ENCODE peak calls at places on chromosomes 6 and 20, in ten cellular contexts. One of them, this sample, is unnamed.
A peak's percentile ranks its signal among the peaks of the same experiment; 100 is the strongest.

GRCh38 chr6:13194852-13195251 is 133.5 kb downstream of the TBC1D7 start:
- DNase-seq in effector memory CD4-positive, alpha-beta T cell: no peak
- DNase-seq in ascending aorta: peak; percentile 69
- DNase-seq in SJSA1: no peak
- DNase-seq in CD8-positive, alpha-beta T cell: no peak
- DNase-seq in ovary: no peak
- DNase-seq in AG04450: peak; percentile 37
- DNase-seq in breast epithelium: no peak
- DNase-seq in upper lobe of right lung: no peak
- DNase-seq in stomach: peak; percentile 40
- DNase-seq in this sample: no peak

GRCh38 chr6:25341923-25342619 is 62.9 kb downstream of the CARMIL1 start:
- DNase-seq in effector memory CD4-positive, alpha-beta T cell: no peak
- DNase-seq in ascending aorta: no peak
- DNase-seq in SJSA1: no peak
- DNase-seq in CD8-positive, alpha-beta T cell: no peak
- DNase-seq in ovary: no peak
- DNase-seq in AG04450: no peak
- DNase-seq in breast epithelium: no peak
- DNase-seq in upper lobe of right lung: no peak
- DNase-seq in stomach: no peak
- DNase-seq in this sample: no peak

GRCh38 chr20:32507998-32508774 is 76.9 kb downstream of the NOL4L start:
- DNase-seq in effector memory CD4-positive, alpha-beta T cell: no peak
- DNase-seq in ascending aorta: no peak
- DNase-seq in SJSA1: no peak
- DNase-seq in CD8-positive, alpha-beta T cell: no peak
- DNase-seq in ovary: no peak
- DNase-seq in AG04450: no peak
- DNase-seq in breast epithelium: no peak
- DNase-seq in upper lobe of right lung: no peak
- DNase-seq in stomach: no peak
- DNase-seq in this sample: no peak

GRCh38 chr6:30325873-30326445 is 768 bp upstream of the TRIM39 start:
- DNase-seq in effector memory CD4-positive, alpha-beta T cell: no peak
- DNase-seq in ascending aorta: no peak
- DNase-seq in SJSA1: peak; percentile 54
- DNase-seq in CD8-positive, alpha-beta T cell: peak; percentile 66
- DNase-seq in ovary: no peak
- DNase-seq in AG04450: no peak
- DNase-seq in breast epithelium: no peak
- DNase-seq in upper lobe of right lung: peak; percentile 63
- DNase-seq in stomach: no peak
- DNase-seq in this sample: peak; percentile 76

GRCh38 chr6:106586815-106587214 is 42.5 kb downstream of the RTN4IP1 start:
- DNase-seq in effector memory CD4-positive, alpha-beta T cell: no peak
- DNase-seq in ascending aorta: no peak
- DNase-seq in SJSA1: no peak
- DNase-seq in CD8-positive, alpha-beta T cell: no peak
- DNase-seq in ovary: no peak
- DNase-seq in AG04450: no peak
- DNase-seq in breast epithelium: no peak
- DNase-seq in upper lobe of right lung: no peak
- DNase-seq in stomach: no peak
- DNase-seq in this sample: no peak

GRCh38 chr20:31704225-31705119 is 18.2 kb downstream of the BCL2L1 start:
- DNase-seq in effector memory CD4-positive, alpha-beta T cell: no peak
- DNase-seq in ascending aorta: no peak
- DNase-seq in SJSA1: peak; percentile 77
- DNase-seq in CD8-positive, alpha-beta T cell: no peak
- DNase-seq in ovary: no peak
- DNase-seq in AG04450: no peak
- DNase-seq in breast epithelium: peak; percentile 76
- DNase-seq in upper lobe of right lung: peak; percentile 76
- DNase-seq in stomach: peak; percentile 80
- DNase-seq in this sample: no peak

GRCh38 chr6:90199900-90200299 is 96.7 kb downstream of the BACH2 start:
- DNase-seq in effector memory CD4-positive, alpha-beta T cell: no peak
- DNase-seq in ascending aorta: no peak
- DNase-seq in SJSA1: no peak
- DNase-seq in CD8-positive, alpha-beta T cell: no peak
- DNase-seq in ovary: no peak
- DNase-seq in AG04450: no peak
- DNase-seq in breast epithelium: no peak
- DNase-seq in upper lobe of right lung: no peak
- DNase-seq in stomach: no peak
- DNase-seq in this sample: no peak

GRCh38 chr6:5893295-5893694 is 113.4 kb downstream of the NRN1 start:
- DNase-seq in effector memory CD4-positive, alpha-beta T cell: no peak
- DNase-seq in ascending aorta: no peak
- DNase-seq in SJSA1: no peak
- DNase-seq in CD8-positive, alpha-beta T cell: no peak
- DNase-seq in ovary: no peak
- DNase-seq in AG04450: no peak
- DNase-seq in breast epithelium: no peak
- DNase-seq in upper lobe of right lung: no peak
- DNase-seq in stomach: no peak
- DNase-seq in this sample: no peak

GRCh38 chr6:3323696-3324261 is 65.0 kb downstream of the PSMG4 start:
- DNase-seq in effector memory CD4-positive, alpha-beta T cell: no peak
- DNase-seq in ascending aorta: no peak
- DNase-seq in SJSA1: no peak
- DNase-seq in CD8-positive, alpha-beta T cell: no peak
- DNase-seq in ovary: no peak
- DNase-seq in AG04450: no peak
- DNase-seq in breast epithelium: no peak
- DNase-seq in upper lobe of right lung: no peak
- DNase-seq in stomach: no peak
- DNase-seq in this sample: no peak

GRCh38 chr6:112286010-112286409 is 31.6 kb upstream of the LAMA4 start:
- DNase-seq in effector memory CD4-positive, alpha-beta T cell: peak; percentile 28
- DNase-seq in ascending aorta: no peak
- DNase-seq in SJSA1: no peak
- DNase-seq in CD8-positive, alpha-beta T cell: peak; percentile 6
- DNase-seq in ovary: no peak
- DNase-seq in AG04450: no peak
- DNase-seq in breast epithelium: no peak
- DNase-seq in upper lobe of right lung: no peak
- DNase-seq in stomach: no peak
- DNase-seq in this sample: no peak

GRCh38 chr6:34115396-34116314 is 30.2 kb downstream of the GRM4 start:
- DNase-seq in effector memory CD4-positive, alpha-beta T cell: no peak
- DNase-seq in ascending aorta: no peak
- DNase-seq in SJSA1: no peak
- DNase-seq in CD8-positive, alpha-beta T cell: no peak
- DNase-seq in ovary: peak; percentile 37
- DNase-seq in AG04450: no peak
- DNase-seq in breast epithelium: no peak
- DNase-seq in upper lobe of right lung: no peak
- DNase-seq in stomach: no peak
- DNase-seq in this sample: no peak

GRCh38 chr6:64589961-64590360 is 954.4 kb downstream of the PHF3 start:
- DNase-seq in effector memory CD4-positive, alpha-beta T cell: no peak
- DNase-seq in ascending aorta: no peak
- DNase-seq in SJSA1: no peak
- DNase-seq in CD8-positive, alpha-beta T cell: no peak
- DNase-seq in ovary: no peak
- DNase-seq in AG04450: no peak
- DNase-seq in breast epithelium: no peak
- DNase-seq in upper lobe of right lung: no peak
- DNase-seq in stomach: no peak
- DNase-seq in this sample: no peak

GRCh38 chr6:157272372-157272771 is 50.9 kb downstream of the TMEM242 start:
- DNase-seq in effector memory CD4-positive, alpha-beta T cell: no peak
- DNase-seq in ascending aorta: peak; percentile 66
- DNase-seq in SJSA1: no peak
- DNase-seq in CD8-positive, alpha-beta T cell: no peak
- DNase-seq in ovary: no peak
- DNase-seq in AG04450: no peak
- DNase-seq in breast epithelium: no peak
- DNase-seq in upper lobe of right lung: no peak
- DNase-seq in stomach: no peak
- DNase-seq in this sample: peak; percentile 64

GRCh38 chr6:24666097-24666615 is 543 bp downstream of the TDP2 start:
- DNase-seq in effector memory CD4-positive, alpha-beta T cell: no peak
- DNase-seq in ascending aorta: peak; percentile 67
- DNase-seq in SJSA1: no peak
- DNase-seq in CD8-positive, alpha-beta T cell: no peak
- DNase-seq in ovary: no peak
- DNase-seq in AG04450: no peak
- DNase-seq in breast epithelium: no peak
- DNase-seq in upper lobe of right lung: peak; percentile 77
- DNase-seq in stomach: peak; percentile 52
- DNase-seq in this sample: peak; percentile 75

GRCh38 chr6:30530013-30530412 is 26.3 kb downstream of the GNL1 start:
- DNase-seq in effector memory CD4-positive, alpha-beta T cell: no peak
- DNase-seq in ascending aorta: no peak
- DNase-seq in SJSA1: no peak
- DNase-seq in CD8-positive, alpha-beta T cell: no peak
- DNase-seq in ovary: no peak
- DNase-seq in AG04450: no peak
- DNase-seq in breast epithelium: no peak
- DNase-seq in upper lobe of right lung: no peak
- DNase-seq in stomach: no peak
- DNase-seq in this sample: no peak

GRCh38 chr6:144843701-144844100 is 558.6 kb downstream of the UTRN start:
- DNase-seq in effector memory CD4-positive, alpha-beta T cell: no peak
- DNase-seq in ascending aorta: no peak
- DNase-seq in SJSA1: no peak
- DNase-seq in CD8-positive, alpha-beta T cell: no peak
- DNase-seq in ovary: no peak
- DNase-seq in AG04450: no peak
- DNase-seq in breast epithelium: no peak
- DNase-seq in upper lobe of right lung: no peak
- DNase-seq in stomach: no peak
- DNase-seq in this sample: no peak

GRCh38 chr6:6714498-6715360 is 126.2 kb downstream of the LY86 start:
- DNase-seq in effector memory CD4-positive, alpha-beta T cell: no peak
- DNase-seq in ascending aorta: no peak
- DNase-seq in SJSA1: no peak
- DNase-seq in CD8-positive, alpha-beta T cell: no peak
- DNase-seq in ovary: no peak
- DNase-seq in AG04450: no peak
- DNase-seq in breast epithelium: no peak
- DNase-seq in upper lobe of right lung: no peak
- DNase-seq in stomach: no peak
- DNase-seq in this sample: no peak

GRCh38 chr20:37277253-37277593 is 12.2 kb upstream of the MANBAL start:
- DNase-seq in effector memory CD4-positive, alpha-beta T cell: no peak
- DNase-seq in ascending aorta: no peak
- DNase-seq in SJSA1: no peak
- DNase-seq in CD8-positive, alpha-beta T cell: no peak
- DNase-seq in ovary: no peak
- DNase-seq in AG04450: no peak
- DNase-seq in breast epithelium: no peak
- DNase-seq in upper lobe of right lung: no peak
- DNase-seq in stomach: no peak
- DNase-seq in this sample: no peak
- H3K27ac ChIP-seq in effector memory CD4-positive, alpha-beta T cell: no peak overlapping the region
- H3K27ac ChIP-seq in ascending aorta: no peak overlapping the region
- H3K27ac ChIP-seq in SJSA1: no peak overlapping the region
- H3K27ac ChIP-seq in CD8-positive, alpha-beta T cell: no peak overlapping the region
- H3K27ac ChIP-seq in ovary: peak overlapping the region; percentile 85
- H3K27ac ChIP-seq in AG04450: peak overlapping the region; percentile 91
- H3K27ac ChIP-seq in breast epithelium: peak overlapping the region; percentile 49
- H3K27ac ChIP-seq in upper lobe of right lung: no peak overlapping the region
- H3K27ac ChIP-seq in stomach: no peak overlapping the region
- H3K27ac ChIP-seq in this sample: peak overlapping the region; percentile 3

GRCh38 chr6:41696788-41697187 is 38.6 kb downstream of the TFEB start:
- DNase-seq in effector memory CD4-positive, alpha-beta T cell: no peak
- DNase-seq in ascending aorta: no peak
- DNase-seq in SJSA1: no peak
- DNase-seq in CD8-positive, alpha-beta T cell: no peak
- DNase-seq in ovary: no peak
- DNase-seq in AG04450: no peak
- DNase-seq in breast epithelium: no peak
- DNase-seq in upper lobe of right lung: no peak
- DNase-seq in stomach: no peak
- DNase-seq in this sample: no peak
- H3K27ac ChIP-seq in effector memory CD4-positive, alpha-beta T cell: no peak overlapping the region
- H3K27ac ChIP-seq in ascending aorta: no peak overlapping the region
- H3K27ac ChIP-seq in SJSA1: no peak overlapping the region
- H3K27ac ChIP-seq in CD8-positive, alpha-beta T cell: no peak overlapping the region
- H3K27ac ChIP-seq in ovary: no peak overlapping the region
- H3K27ac ChIP-seq in AG04450: no peak overlapping the region
- H3K27ac ChIP-seq in breast epithelium: no peak overlapping the region
- H3K27ac ChIP-seq in upper lobe of right lung: no peak overlapping the region
- H3K27ac ChIP-seq in stomach: no peak overlapping the region
- H3K27ac ChIP-seq in this sample: no peak overlapping the region

GRCh38 chr6:108797951-108798671 is 50.1 kb upstream of the ARMC2 start:
- DNase-seq in effector memory CD4-positive, alpha-beta T cell: no peak
- DNase-seq in ascending aorta: no peak
- DNase-seq in SJSA1: no peak
- DNase-seq in CD8-positive, alpha-beta T cell: no peak
- DNase-seq in ovary: no peak
- DNase-seq in AG04450: no peak
- DNase-seq in breast epithelium: no peak
- DNase-seq in upper lobe of right lung: no peak
- DNase-seq in stomach: peak; percentile 52
- DNase-seq in this sample: no peak

GRCh38 chr6:108800510-108800909 is 47.7 kb upstream of the ARMC2 start:
- DNase-seq in effector memory CD4-positive, alpha-beta T cell: no peak
- DNase-seq in ascending aorta: no peak
- DNase-seq in SJSA1: no peak
- DNase-seq in CD8-positive, alpha-beta T cell: no peak
- DNase-seq in ovary: no peak
- DNase-seq in AG04450: no peak
- DNase-seq in breast epithelium: no peak
- DNase-seq in upper lobe of right lung: no peak
- DNase-seq in stomach: no peak
- DNase-seq in this sample: no peak

GRCh38 chr6:108799356-108799720 is 48.9 kb upstream of the ARMC2 start:
- DNase-seq in effector memory CD4-positive, alpha-beta T cell: no peak
- DNase-seq in ascending aorta: no peak
- DNase-seq in SJSA1: no peak
- DNase-seq in CD8-positive, alpha-beta T cell: no peak
- DNase-seq in ovary: no peak
- DNase-seq in AG04450: no peak
- DNase-seq in breast epithelium: no peak
- DNase-seq in upper lobe of right lung: no peak
- DNase-seq in stomach: no peak
- DNase-seq in this sample: no peak

GRCh38 chr6:108799791-108800190 is 48.4 kb upstream of the ARMC2 start:
- DNase-seq in effector memory CD4-positive, alpha-beta T cell: no peak
- DNase-seq in ascending aorta: no peak
- DNase-seq in SJSA1: no peak
- DNase-seq in CD8-positive, alpha-beta T cell: no peak
- DNase-seq in ovary: no peak
- DNase-seq in AG04450: no peak
- DNase-seq in breast epithelium: no peak
- DNase-seq in upper lobe of right lung: no peak
- DNase-seq in stomach: no peak
- DNase-seq in this sample: no peak

GRCh38 chr6:108798672-108799355 is 49.4 kb upstream of the ARMC2 start:
- DNase-seq in effector memory CD4-positive, alpha-beta T cell: no peak
- DNase-seq in ascending aorta: no peak
- DNase-seq in SJSA1: no peak
- DNase-seq in CD8-positive, alpha-beta T cell: peak; percentile 7
- DNase-seq in ovary: no peak
- DNase-seq in AG04450: no peak
- DNase-seq in breast epithelium: no peak
- DNase-seq in upper lobe of right lung: no peak
- DNase-seq in stomach: peak; percentile 54
- DNase-seq in this sample: no peak
- H3K27ac ChIP-seq in effector memory CD4-positive, alpha-beta T cell: no peak overlapping the region
- H3K27ac ChIP-seq in ascending aorta: no peak overlapping the region
- H3K27ac ChIP-seq in SJSA1: no peak overlapping the region
- H3K27ac ChIP-seq in CD8-positive, alpha-beta T cell: no peak overlapping the region
- H3K27ac ChIP-seq in ovary: no peak overlapping the region
- H3K27ac ChIP-seq in AG04450: no peak overlapping the region
- H3K27ac ChIP-seq in breast epithelium: no peak overlapping the region
- H3K27ac ChIP-seq in upper lobe of right lung: no peak overlapping the region
- H3K27ac ChIP-seq in stomach: peak overlapping the region; percentile 49
- H3K27ac ChIP-seq in this sample: no peak overlapping the region

GRCh38 chr6:131004387-131004755 is 58.7 kb downstream of the EPB41L2 start:
- DNase-seq in effector memory CD4-positive, alpha-beta T cell: no peak
- DNase-seq in ascending aorta: no peak
- DNase-seq in SJSA1: no peak
- DNase-seq in CD8-positive, alpha-beta T cell: no peak
- DNase-seq in ovary: no peak
- DNase-seq in AG04450: no peak
- DNase-seq in breast epithelium: no peak
- DNase-seq in upper lobe of right lung: no peak
- DNase-seq in stomach: no peak
- DNase-seq in this sample: no peak
- H3K27ac ChIP-seq in effector memory CD4-positive, alpha-beta T cell: no peak overlapping the region
- H3K27ac ChIP-seq in ascending aorta: no peak overlapping the region
- H3K27ac ChIP-seq in SJSA1: no peak overlapping the region
- H3K27ac ChIP-seq in CD8-positive, alpha-beta T cell: no peak overlapping the region
- H3K27ac ChIP-seq in ovary: no peak overlapping the region
- H3K27ac ChIP-seq in AG04450: no peak overlapping the region
- H3K27ac ChIP-seq in breast epithelium: peak overlapping the region; percentile 45
- H3K27ac ChIP-seq in upper lobe of right lung: no peak overlapping the region
- H3K27ac ChIP-seq in stomach: no peak overlapping the region
- H3K27ac ChIP-seq in this sample: peak overlapping the region; percentile 35